ENCODE peak calls at places on chromosomes 12 and 14, in nine cellular contexts. Q is lung, P is HL-60, G is breast epithelium, R is hepatocyte, I is GM06990, B is heart left ventricle, W is uterus, D is mammary epithelial cell. O is an unnamed sample.

GRCh38 chr12:83823386-83824045 is 1089.1 kb downstream of the SLC6A15 start:
- DNase-seq in Q (no peak), P (peak; percentile 41), G (no peak), R (peak; percentile 78), I (no peak), B (peak; percentile 24), W (no peak), D (peak; percentile 49), O (no peak)

GRCh38 chr12:32353540-32353939 is 45.8 kb upstream of the FGD4 start:
- DNase-seq in Q (no peak), P (no peak), G (no peak), R (no peak), I (no peak), B (no peak), W (no peak), D (no peak), O (no peak)

GRCh38 chr14:61866932-61867920 is 105.0 kb downstream of the SNAPC1 start:
- DNase-seq in Q (no peak), P (no peak), G (no peak), R (no peak), I (peak; percentile 72), B (no peak), W (no peak), D (no peak), O (no peak)

GRCh38 chr14:67059576-67059975 is 129.7 kb upstream of the GARIN2 start:
- DNase-seq in Q (no peak), P (no peak), G (no peak), R (no peak), I (no peak), B (no peak), W (no peak), D (no peak), O (no peak)

GRCh38 chr14:57461777-57462320 is 31.8 kb downstream of the CCDC198 start:
- DNase-seq in Q (no peak), P (no peak), G (no peak), R (peak; percentile 38), I (no peak), B (no peak), W (no peak), D (peak; percentile 14), O (no peak)

GRCh38 chr14:95319312-95320075 is at the start of gene CLMN:
- DNase-seq in Q (no peak), P (peak; percentile 37), G (peak; percentile 39), R (peak; percentile 80), I (peak; percentile 72), B (peak; percentile 34), W (peak; percentile 46), D (peak; percentile 52), O (no peak)

GRCh38 chr12:75974323-75975273 is 57.0 kb downstream of the PHLDA1 start:
- DNase-seq in Q (no peak), P (no peak), G (no peak), R (no peak), I (no peak), B (no peak), W (no peak), D (no peak), O (no peak)

GRCh38 chr12:75550401-75550851 is 39.0 kb upstream of the KRR1 start:
- DNase-seq in Q (no peak), P (no peak), G (no peak), R (no peak), I (no peak), B (peak; percentile 44), W (peak; percentile 18), D (no peak), O (no peak)

GRCh38 chr14:26206640-26207039 is 391.2 kb downstream of the NOVA1 start:
- DNase-seq in Q (no peak), P (no peak), G (no peak), R (no peak), I (no peak), B (no peak), W (no peak), D (no peak), O (no peak)

GRCh38 chr12:53065975-53066593 is 13.1 kb downstream of the SPRYD3 start:
- DNase-seq in Q (peak; percentile 79), P (peak; percentile 42), G (no peak), R (peak; percentile 90), I (no peak), B (peak; percentile 79), W (peak; percentile 89), D (peak; percentile 55), O (peak; percentile 74)

GRCh38 chr12:93195511-93195910 is 182.2 kb upstream of the NUDT4 start:
- DNase-seq in Q (no peak), P (no peak), G (no peak), R (no peak), I (no peak), B (no peak), W (no peak), D (no peak), O (no peak)

GRCh38 chr12:122203301-122203967 is at the start of gene B3GNT4:
- DNase-seq in Q (peak; percentile 61), P (no peak), G (no peak), R (peak; percentile 80), I (peak; percentile 53), B (no peak), W (no peak), D (peak; percentile 71), O (no peak)

GRCh38 chr12:57389033-57389432 is 41.8 kb downstream of the R3HDM2 start:
- DNase-seq in Q (no peak), P (no peak), G (no peak), R (peak; percentile 10), I (no peak), B (no peak), W (no peak), D (peak; percentile 83), O (no peak)

GRCh38 chr14:63573579-63573978 is 30.4 kb upstream of the PPP2R5E start:
- DNase-seq in Q (no peak), P (no peak), G (no peak), R (no peak), I (no peak), B (no peak), W (no peak), D (no peak), O (no peak)

GRCh38 chr12:40711121-40711520 is 18.9 kb downstream of the CNTN1 start:
- DNase-seq in Q (no peak), P (no peak), G (no peak), R (no peak), I (peak; percentile 10), B (no peak), W (no peak), D (no peak), O (no peak)

GRCh38 chr14:29712586-29712985 is 215.1 kb downstream of the PRKD1 start:
- DNase-seq in Q (no peak), P (no peak), G (no peak), R (no peak), I (no peak), B (no peak), W (no peak), D (no peak), O (no peak)

GRCh38 chr14:29705801-29706200 is 221.8 kb downstream of the PRKD1 start:
- DNase-seq in Q (no peak), P (no peak), G (no peak), R (no peak), I (no peak), B (no peak), W (no peak), D (no peak), O (no peak)

GRCh38 chr14:29706700-29707099 is 220.9 kb downstream of the PRKD1 start:
- DNase-seq in Q (no peak), P (no peak), G (no peak), R (no peak), I (no peak), B (no peak), W (no peak), D (no peak), O (no peak)

GRCh38 chr14:29709490-29709889 is 218.2 kb downstream of the PRKD1 start:
- DNase-seq in Q (no peak), P (no peak), G (no peak), R (no peak), I (no peak), B (no peak), W (no peak), D (no peak), O (no peak)

GRCh38 chr14:29710015-29710414 is 217.6 kb downstream of the PRKD1 start:
- DNase-seq in Q (no peak), P (no peak), G (no peak), R (no peak), I (no peak), B (no peak), W (no peak), D (no peak), O (no peak)
- TF ChIP-seq CTCF in Q (no peak), P (no peak), G (no peak), R (peak; percentile 13), I (no peak), B (peak; percentile 29), W (no peak), D (no peak), O (no peak)

GRCh38 chr14:45559626-45560025 is 306.6 kb upstream of the MIS18BP1 start:
- DNase-seq in Q (no peak), P (no peak), G (no peak), R (no peak), I (no peak), B (no peak), W (no peak), D (no peak), O (no peak)
- H3K4me3 ChIP-seq in Q (no peak overlapping the region), P (no peak overlapping the region), G (no peak overlapping the region), R (no peak overlapping the region), I (no peak overlapping the region), B (no peak overlapping the region), W (no peak overlapping the region), D (no peak overlapping the region), O (no peak overlapping the region)

GRCh38 chr14:22387776-22388241 is 201.2 kb downstream of the DAD1 start:
- DNase-seq in Q (no peak), P (no peak), G (no peak), R (no peak), I (no peak), B (no peak), W (no peak), D (no peak), O (no peak)
- TF ChIP-seq CTCF in Q (no peak), P (no peak), G (no peak), R (no peak), I (no peak), B (no peak), W (no peak), D (no peak), O (no peak)

GRCh38 chr12:113105606-113106271 is 29.8 kb downstream of the RASAL1 start:
- DNase-seq in Q (no peak), P (no peak), G (no peak), R (no peak), I (no peak), B (no peak), W (no peak), D (no peak), O (no peak)

GRCh38 chr12:113104953-113105510 is 30.5 kb downstream of the RASAL1 start:
- DNase-seq in Q (no peak), P (no peak), G (no peak), R (no peak), I (no peak), B (no peak), W (no peak), D (no peak), O (no peak)

GRCh38 chr12:113102811-113103210 is 32.8 kb downstream of the RASAL1 start:
- DNase-seq in Q (no peak), P (no peak), G (no peak), R (no peak), I (no peak), B (no peak), W (no peak), D (no peak), O (no peak)

GRCh38 chr12:113101751-113102150 is 33.8 kb downstream of the RASAL1 start:
- DNase-seq in Q (no peak), P (no peak), G (no peak), R (no peak), I (no peak), B (no peak), W (no peak), D (no peak), O (no peak)

GRCh38 chr12:113103756-113104450 is 31.7 kb downstream of the RASAL1 start:
- DNase-seq in Q (no peak), P (no peak), G (no peak), R (peak; percentile 71), I (peak; percentile 64), B (no peak), W (no peak), D (peak; percentile 27), O (no peak)
- H3K4me3 ChIP-seq in Q (no peak overlapping the region), P (no peak overlapping the region), G (peak overlapping the region; percentile 22), R (no peak overlapping the region), I (peak overlapping the region; percentile 27), B (no peak overlapping the region), W (no peak overlapping the region), D (no peak overlapping the region), O (no peak overlapping the region)